ENCODE peak calls at places on chromosomes 13 and 19, in seven cellular contexts. X is activated CD4-positive, CD25-positive, alpha-beta regulatory T cell treated with anti-CD3 and anti-CD28 coated beads, Interleukin-2, amount 50 U/mL, for 72 hours; A is activated B cell treated with CpG ODN at 0.5 μM for 24 hours; L is stimulated activated CD4-positive, alpha-beta T cell treated with anti-CD3 and anti-CD28 coated beads, Interleukin-2, amount 100 ng/mL, for 48 hours; Y is NCI-H1092 treated with DMSO at 0.1 percent for 48 hours; C is kidney; H is amygdala. S is an unnamed sample.

GRCh38 chr13:89977203-89977602 is 1370.3 kb upstream of the MIR17HG start:
- DNase-seq in X (no peak), A (no peak), L (no peak), Y (no peak), C (no peak), H (no peak), S (no peak)

GRCh38 chr13:45048890-45049407 is 59.6 kb downstream of the GPALPP1 start:
- DNase-seq in X (no peak), A (no peak), L (no peak), Y (no peak), C (no peak), H (no peak), S (no peak)

GRCh38 chr19:18478545-18479311 is 40.8 kb upstream of the ISYNA1 start:
- DNase-seq in X (peak; percentile 68), A (no peak), L (peak; percentile 66), Y (no peak), C (peak; percentile 93), H (peak; percentile 64), S (peak; percentile 92)

GRCh38 chr13:21060827-21061076 is 634 bp downstream of the LATS2 start:
- DNase-seq in X (no peak), A (no peak), L (no peak), Y (no peak), C (no peak), H (no peak), S (no peak)

GRCh38 chr19:42327381-42327780 is 1.9 kb downstream of the MEGF8 start:
- DNase-seq in X (no peak), A (no peak), L (no peak), Y (no peak), C (no peak), H (no peak), S (no peak)

GRCh38 chr19:57099199-57099661 is 20.6 kb upstream of the USP29 start:
- DNase-seq in X (peak; percentile 79), A (peak; percentile 52), L (peak; percentile 69), Y (no peak), C (peak; percentile 83), H (peak; percentile 81), S (peak; percentile 86)

GRCh38 chr13:45341799-45342584 is 1.0 kb upstream of the TPT1 start:
- DNase-seq in X (no peak), A (no peak), L (no peak), Y (no peak), C (peak; percentile 76), H (no peak), S (no peak)

GRCh38 chr19:44746946-44747738 is 1.4 kb upstream of the BCL3 start:
- DNase-seq in X (peak; percentile 90), A (peak; percentile 87), L (peak; percentile 89), Y (no peak), C (peak; percentile 98), H (peak; percentile 43), S (peak; percentile 96)

GRCh38 chr19:44050740-44051653 is 839 bp upstream of the ZNF223 start:
- DNase-seq in X (no peak), A (no peak), L (peak; percentile 6), Y (peak; percentile 34), C (no peak), H (no peak), S (no peak)

GRCh38 chr13:114067381-114067885 is 65.0 kb downstream of the RASA3 start:
- DNase-seq in X (no peak), A (no peak), L (no peak), Y (no peak), C (peak; percentile 51), H (no peak), S (no peak)

GRCh38 chr13:78265098-78265497 is 338.3 kb downstream of the POU4F1 start:
- DNase-seq in X (no peak), A (no peak), L (no peak), Y (no peak), C (no peak), H (no peak), S (no peak)

GRCh38 chr19:35355851-35356460 is 2.3 kb upstream of the FFAR3 start:
- DNase-seq in X (no peak), A (no peak), L (no peak), Y (no peak), C (no peak), H (no peak), S (peak; percentile 30)

GRCh38 chr13:20465218-20465879 is 60.3 kb downstream of the CRYL1 start:
- DNase-seq in X (no peak), A (no peak), L (no peak), Y (no peak), C (no peak), H (no peak), S (no peak)

GRCh38 chr13:103539265-103539664 is 473.0 kb upstream of the SLC10A2 start:
- DNase-seq in X (no peak), A (no peak), L (no peak), Y (peak; percentile 96), C (no peak), H (peak; percentile 35), S (no peak)

GRCh38 chr19:18091217-18091608 is 4.5 kb upstream of the IL12RB1 start:
- DNase-seq in X (peak; percentile 68), A (peak; percentile 58), L (peak; percentile 71), Y (no peak), C (peak; percentile 79), H (peak; percentile 55), S (peak; percentile 96)

GRCh38 chr19:12773571-12773970 is 1.8 kb downstream of the HOOK2 start:
- DNase-seq in X (no peak), A (no peak), L (no peak), Y (no peak), C (no peak), H (no peak), S (no peak)

GRCh38 chr19:6459356-6460098 is at the start of gene SLC25A23:
- DNase-seq in X (peak; percentile 55), A (peak; percentile 63), L (peak; percentile 59), Y (peak; percentile 73), C (peak; percentile 91), H (peak; percentile 62), S (peak; percentile 86)

GRCh38 chr13:106859505-106859904 is 291.6 kb upstream of the ARGLU1 start:
- DNase-seq in X (no peak), A (no peak), L (no peak), Y (no peak), C (no peak), H (no peak), S (no peak)

GRCh38 chr19:42433503-42434260 is 6.5 kb upstream of the LIPE start:
- DNase-seq in X (peak; percentile 58), A (no peak), L (peak; percentile 65), Y (peak; percentile 50), C (peak; percentile 90), H (peak; percentile 80), S (peak; percentile 89)

GRCh38 chr19:4759388-4760284 is 31.9 kb upstream of the FEM1A start:
- DNase-seq in X (peak; percentile 81), A (peak; percentile 67), L (peak; percentile 54), Y (peak; percentile 97), C (peak; percentile 97), H (peak; percentile 94), S (peak; percentile 92)

GRCh38 chr13:32426191-32426980 is 1.5 kb downstream of the N4BP2L1 start:
- DNase-seq in X (peak; percentile 34), A (peak; percentile 34), L (peak; percentile 25), Y (no peak), C (no peak), H (peak; percentile 10), S (peak; percentile 77)

GRCh38 chr19:9528757-9529336 is 9.6 kb downstream of the ZNF426 start:
- DNase-seq in X (no peak), A (no peak), L (no peak), Y (no peak), C (no peak), H (no peak), S (no peak)

GRCh38 chr13:97234742-97235141 is 12.6 kb downstream of the MBNL2 start:
- DNase-seq in X (no peak), A (no peak), L (no peak), Y (no peak), C (no peak), H (no peak), S (no peak)

GRCh38 chr19:31749231-31749630 is 400.0 kb upstream of the TSHZ3 start:
- DNase-seq in X (no peak), A (no peak), L (no peak), Y (no peak), C (no peak), H (no peak), S (no peak)

GRCh38 chr19:406121-406711 is 2.7 kb downstream of the C2CD4C start:
- DNase-seq in X (no peak), A (no peak), L (no peak), Y (no peak), C (peak; percentile 66), H (no peak), S (peak; percentile 60)

GRCh38 chr19:17505218-17505617 is 6.2 kb upstream of the PGLS start:
- DNase-seq in X (no peak), A (no peak), L (no peak), Y (no peak), C (no peak), H (no peak), S (no peak)

GRCh38 chr19:35154535-35155406 is at the start of gene FXYD5:
- DNase-seq in X (peak; percentile 66), A (peak; percentile 55), L (peak; percentile 73), Y (no peak), C (peak; percentile 91), H (no peak), S (peak; percentile 95)